ENCODE peak calls at places on chromosomes 13 and 19, in ten cellular contexts. T, L, I, R, O, G, P, U, E and Q are unnamed samples.

GRCh38 chr19:34794289-34794960 is 21.4 kb upstream of the ZNF599 start:
- DNase-seq in R (no peak), I (no peak), E (no peak), G (no peak), U (peak), T (no peak), P (no peak), L (no peak), O (no peak), Q (no peak)

GRCh38 chr13:25657062-25657588 is 285.4 kb downstream of the ATP8A2 start:
- DNase-seq in G (no peak), R (no peak), T (no peak), P (no peak), L (no peak), E (no peak), O (no peak), U (no peak), I (no peak), Q (no peak)

GRCh38 chr19:3670796-3671679 is 29.2 kb downstream of the PIP5K1C start:
- DNase-seq in P (peak), G (no peak), I (no peak), R (no peak), E (no peak), L (no peak), T (peak), U (peak), O (peak), Q (no peak)

GRCh38 chr19:17772172-17772571 is 20.9 kb downstream of the FCHO1 start:
- DNase-seq in U (no peak), T (no peak), E (no peak), I (no peak), O (no peak), R (no peak), L (no peak), P (no peak), G (no peak), Q (no peak)

GRCh38 chr19:51572908-51573307 is 1.8 kb downstream of the ZNF175 start:
- DNase-seq in P (no peak), I (no peak), R (no peak), G (no peak), E (no peak), L (no peak), U (no peak), T (no peak), O (peak), Q (no peak)

GRCh38 chr19:42148270-42148669 is 16.0 kb upstream of the POU2F2 start:
- DNase-seq in I (no peak), U (no peak), L (no peak), O (no peak), T (no peak), G (no peak), R (no peak), E (no peak), P (no peak), Q (no peak)

GRCh38 chr19:17737690-17738153 is 13.6 kb upstream of the FCHO1 start:
- DNase-seq in O (no peak), T (no peak), P (no peak), R (no peak), E (no peak), I (no peak), U (no peak), G (no peak), L (no peak), Q (no peak)

GRCh38 chr13:76231522-76232167 is 595.5 kb downstream of the LMO7 start:
- DNase-seq in U (no peak), O (no peak), T (no peak), R (no peak), P (no peak), L (no peak), G (no peak), I (no peak), E (no peak), Q (no peak)

GRCh38 chr19:10114651-10115391 is 3.3 kb downstream of the P2RY11 start:
- DNase-seq in P (no peak), R (no peak), G (no peak), U (no peak), O (no peak), T (no peak), L (no peak), I (no peak), E (no peak), Q (no peak)

GRCh38 chr19:15635016-15635805 is 5.5 kb upstream of the CYP4F3 start:
- DNase-seq in G (no peak), I (no peak), L (no peak), P (no peak), U (no peak), R (no peak), O (no peak), T (no peak), E (no peak), Q (peak)

GRCh38 chr13:73704587-73704986 is 429.6 kb downstream of the KLF12 start:
- DNase-seq in G (no peak), T (no peak), L (no peak), R (no peak), I (no peak), E (no peak), U (no peak), P (no peak), O (no peak), Q (no peak)

GRCh38 chr19:3004522-3004921 is 24.6 kb downstream of the TLE2 start:
- DNase-seq in U (no peak), E (no peak), O (no peak), R (no peak), L (no peak), T (no peak), G (no peak), I (no peak), P (no peak), Q (no peak)

GRCh38 chr13:70107498-70108271 is at the start of gene ATXN8OS:
- DNase-seq in P (no peak), I (no peak), R (no peak), G (no peak), E (no peak), T (no peak), O (no peak), U (no peak), L (no peak), Q (no peak)

GRCh38 chr13:112172641-112173171 is 105.8 kb downstream of the SOX1 start:
- DNase-seq in G (no peak), L (no peak), T (no peak), R (no peak), U (no peak), O (no peak), P (no peak), E (no peak), I (peak), Q (no peak)

GRCh38 chr19:20367811-20368294 is 197.7 kb downstream of the ZNF737 start:
- DNase-seq in T (no peak), G (no peak), U (no peak), I (no peak), O (no peak), P (no peak), E (no peak), R (no peak), L (no peak), Q (no peak)

GRCh38 chr13:99367663-99368448 is 60.7 kb upstream of the GPR183 start:
- DNase-seq in L (no peak), I (no peak), O (no peak), G (no peak), P (no peak), T (no peak), R (no peak), U (no peak), E (no peak), Q (no peak)

GRCh38 chr19:7994114-7994513 is 11.3 kb downstream of the ELAVL1 start:
- DNase-seq in O (no peak), E (no peak), P (no peak), R (no peak), I (no peak), T (no peak), L (no peak), U (no peak), G (no peak), Q (no peak)

GRCh38 chr13:37443538-37443937 is 155.0 kb downstream of the POSTN start:
- DNase-seq in P (no peak), O (peak), I (no peak), U (no peak), E (no peak), R (peak), L (no peak), G (no peak), T (no peak), Q (peak)

GRCh38 chr13:111919286-111919685 is 147.7 kb upstream of the SOX1 start:
- DNase-seq in P (no peak), G (no peak), U (no peak), O (no peak), R (no peak), E (no peak), I (no peak), L (no peak), T (no peak), Q (no peak)

GRCh38 chr19:55649579-55650557 is 1.9 kb downstream of the CCDC106 start:
- DNase-seq in E (no peak), O (no peak), I (no peak), P (no peak), G (no peak), T (no peak), U (no peak), L (no peak), R (no peak), Q (no peak)

GRCh38 chr19:2115324-2115723 is 18.6 kb downstream of the IZUMO4 start:
- DNase-seq in O (no peak), T (no peak), P (no peak), E (no peak), R (no peak), G (no peak), I (no peak), U (no peak), L (no peak), Q (no peak)

GRCh38 chr19:3054972-3055740 is 7.1 kb downstream of the TLE5 start:
- DNase-seq in U (no peak), E (no peak), P (no peak), T (no peak), G (no peak), I (no peak), R (no peak), O (no peak), L (peak), Q (peak)

GRCh38 chr13:106568225-106569003 is 477 bp upstream of the ARGLU1 start:
- DNase-seq in T (no peak), U (no peak), R (no peak), O (no peak), L (no peak), P (no peak), E (no peak), G (no peak), I (no peak), Q (no peak)

GRCh38 chr19:56080669-56081401 is 40.3 kb downstream of the ZNF787 start:
- DNase-seq in R (no peak), O (peak), T (peak), G (peak), P (peak), E (peak), I (peak), U (peak), L (peak), Q (no peak)

GRCh38 chr13:45540864-45541263 is 74.7 kb downstream of the ERICH6B start:
- DNase-seq in T (no peak), R (no peak), I (no peak), L (no peak), P (no peak), U (no peak), O (no peak), G (no peak), E (no peak), Q (no peak)

GRCh38 chr13:20395061-20395916 is 130.4 kb downstream of the CRYL1 start:
- DNase-seq in T (no peak), O (no peak), P (no peak), E (no peak), G (no peak), I (no peak), U (no peak), L (no peak), R (no peak), Q (no peak)

GRCh38 chr19:2529473-2529918 is 53.6 kb downstream of the GADD45B start:
- DNase-seq in P (no peak), I (no peak), G (no peak), O (no peak), R (peak), T (no peak), U (peak), L (peak), E (no peak), Q (peak)

GRCh38 chr13:96428904-96429303 is 339.0 kb downstream of the HS6ST3 start:
- DNase-seq in P (no peak), G (no peak), T (no peak), L (no peak), O (no peak), R (no peak), I (no peak), U (no peak), E (no peak), Q (no peak)

GRCh38 chr19:39351537-39352037 is 9.4 kb downstream of the SAMD4B start:
- DNase-seq in L (no peak), G (no peak), T (no peak), R (no peak), I (no peak), U (no peak), E (no peak), O (no peak), P (no peak), Q (no peak)

GRCh38 chr19:38564981-38565685 is 52.6 kb downstream of the MAP4K1 start:
- DNase-seq in O (no peak), P (no peak), U (no peak), I (no peak), L (no peak), R (no peak), T (no peak), G (no peak), E (no peak), Q (no peak)

GRCh38 chr19:14494910-14495677 is 833 bp downstream of the GIPC1 start:
- DNase-seq in E (no peak), L (peak), P (no peak), R (no peak), O (no peak), I (no peak), G (no peak), U (no peak), T (no peak), Q (no peak)

GRCh38 chr13:75305057-75305456 is 176.9 kb downstream of the TBC1D4 start:
- DNase-seq in E (no peak), P (no peak), L (no peak), I (no peak), R (no peak), O (no peak), U (no peak), G (no peak), T (no peak), Q (no peak)

GRCh38 chr19:40776364-40776763 is 1.0 kb downstream of the MIA start:
- DNase-seq in P (no peak), T (no peak), R (no peak), G (no peak), I (no peak), E (no peak), U (no peak), O (no peak), L (no peak), Q (no peak)
- H3K27ac ChIP-seq in P (no peak), T (peak), R (no peak), G (peak), I (no peak), E (no peak), U (peak), O (no peak), L (peak), Q (no peak)

DNA sequence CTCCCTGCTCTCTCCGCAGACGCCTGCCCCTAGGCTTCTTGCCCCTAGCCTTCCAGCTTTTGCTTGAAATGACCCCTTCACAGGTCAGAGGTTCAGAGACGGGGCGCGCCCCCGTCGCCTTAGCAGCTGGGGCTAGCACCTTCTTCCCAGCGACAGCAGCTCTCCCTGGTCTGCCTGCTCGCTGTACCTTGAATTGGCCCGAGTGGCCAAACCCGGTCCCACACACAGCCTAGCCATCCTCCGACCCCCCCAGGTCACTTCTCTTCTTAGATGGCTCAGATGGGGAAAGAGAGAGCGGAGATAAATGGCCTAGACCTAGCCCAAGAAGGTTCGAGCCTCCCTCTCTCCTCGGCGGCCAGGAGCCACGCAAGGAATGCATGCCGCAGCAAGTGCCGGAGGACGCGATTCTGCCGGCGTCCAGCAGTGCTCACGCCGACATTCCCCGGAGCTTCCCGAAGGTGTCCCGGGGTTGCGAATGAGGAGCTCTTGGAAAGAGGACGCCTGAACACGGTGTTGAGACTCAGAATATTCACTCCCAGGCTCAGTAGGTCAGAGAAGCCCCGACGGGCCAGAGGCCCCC is 1.3 kb downstream of the CDX2 start:
- DNase-seq in R (no peak), T (no peak), O (no peak), U (no peak), I (no peak), E (no peak), P (no peak), G (no peak), L (no peak), Q (no peak)
- H3K27ac ChIP-seq in R (no peak), T (no peak), O (no peak), U (no peak), I (no peak), E (no peak), P (no peak), G (no peak), L (no peak), Q (no peak)

DNA sequence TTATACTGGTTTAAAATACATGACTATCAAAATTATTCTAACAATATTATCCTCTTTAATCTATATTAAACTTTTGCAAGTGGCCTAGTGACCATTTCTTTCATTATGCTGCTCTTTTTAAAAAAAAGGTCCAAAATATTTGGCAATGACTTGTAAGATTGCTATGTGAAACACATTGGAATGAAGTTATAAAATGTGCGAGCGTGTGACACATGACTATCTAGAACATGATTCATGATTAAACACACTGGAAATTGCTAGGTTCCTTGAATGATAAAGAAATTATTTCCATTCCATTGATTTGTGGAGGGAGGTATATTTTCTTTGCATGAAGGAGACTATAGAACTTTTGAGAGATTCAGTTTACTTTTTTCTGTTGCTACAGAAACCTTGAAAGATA is 739.1 kb downstream of the DIAPH3 start:
- DNase-seq in G (no peak), L (no peak), T (no peak), U (no peak), E (no peak), P (no peak), R (no peak), I (no peak), O (no peak), Q (no peak)
- H3K27ac ChIP-seq in G (no peak), L (no peak), T (no peak), U (no peak), E (no peak), P (no peak), R (no peak), I (no peak), O (peak), Q (no peak)

GRCh38 chr19:50479761-50480251 is 3.2 kb upstream of the GARIN5A start:
- DNase-seq in G (no peak), T (no peak), P (no peak), E (no peak), I (no peak), R (no peak), L (no peak), O (no peak), U (no peak), Q (no peak)

GRCh38 chr19:50480281-50481111 is 3.8 kb upstream of the GARIN5A start:
- DNase-seq in P (no peak), R (no peak), U (no peak), E (no peak), O (no peak), T (no peak), G (no peak), L (no peak), I (no peak), Q (no peak)

GRCh38 chr19:50477751-50478515 is 1.3 kb upstream of the GARIN5A start:
- DNase-seq in R (no peak), P (no peak), U (no peak), L (no peak), I (no peak), T (no peak), O (no peak), G (no peak), E (no peak), Q (no peak)

GRCh38 chr19:50476943-50477264 is 256 bp upstream of the GARIN5A start:
- DNase-seq in E (no peak), T (no peak), I (no peak), P (no peak), O (no peak), R (no peak), U (no peak), L (no peak), G (no peak), Q (no peak)

GRCh38 chr19:50478901-50479715 is 2.5 kb upstream of the GARIN5A start:
- DNase-seq in T (no peak), L (peak), O (no peak), P (no peak), G (no peak), R (no peak), U (peak), I (no peak), E (no peak), Q (no peak)
- H3K27ac ChIP-seq in T (no peak), L (no peak), O (no peak), P (no peak), G (no peak), R (no peak), U (no peak), I (peak), E (no peak), Q (no peak)